ENCODE peak calls at places on chromosomes 16 and 17, in ten cellular contexts. Y is body of pancreas, M is progenitor cell of endocrine pancreas, F is mucosa of descending colon, U is upper lobe of right lung, W is transverse colon, B is psoas muscle, H is HCT116, G is HL-60, V is neural crest cell. I is an unnamed sample.

GRCh38 chr17:13127921-13128582 is 110.2 kb upstream of the ELAC2 start:
- DNase-seq in Y (no peak), M (no peak), F (no peak), U (no peak), W (no peak), B (no peak), H (no peak), G (no peak), V (no peak), I (no peak)

GRCh38 chr16:49592507-49593422 is 219.2 kb downstream of the C16orf78 start:
- DNase-seq in Y (peak), M (peak), F (no peak), U (no peak), W (peak), B (peak), H (peak), G (no peak), V (peak), I (no peak)

GRCh38 chr16:2154533-2155090 is 970 bp upstream of the TRAF7 start:
- DNase-seq in Y (no peak), M (no peak), F (no peak), U (no peak), W (no peak), B (no peak), H (no peak), G (no peak), V (no peak), I (no peak)

GRCh38 chr17:78788451-78788850 is 6.4 kb upstream of the CYTH1 start:
- DNase-seq in Y (no peak), M (no peak), F (peak), U (no peak), W (no peak), B (no peak), H (no peak), G (no peak), V (no peak), I (peak)

GRCh38 chr17:48296453-48296852 is 133.6 kb downstream of the SKAP1 start:
- DNase-seq in Y (no peak), M (no peak), F (no peak), U (no peak), W (no peak), B (no peak), H (no peak), G (no peak), V (no peak), I (no peak)

GRCh38 chr17:45121055-45121454 is 11.3 kb downstream of the PLCD3 start:
- DNase-seq in Y (no peak), M (no peak), F (no peak), U (no peak), W (no peak), B (no peak), H (no peak), G (no peak), V (no peak), I (no peak)

GRCh38 chr16:57667069-57667525 is 1.0 kb upstream of the ADGRG3 start:
- DNase-seq in Y (no peak), M (no peak), F (no peak), U (no peak), W (no peak), B (no peak), H (no peak), G (no peak), V (no peak), I (peak)

GRCh38 chr16:27778171-27778925 is 228.4 kb downstream of the KATNIP start:
- DNase-seq in Y (no peak), M (no peak), F (no peak), U (no peak), W (no peak), B (no peak), H (no peak), G (no peak), V (no peak), I (no peak)

GRCh38 chr17:67488161-67488560 is 111.1 kb downstream of the PITPNC1 start:
- DNase-seq in Y (no peak), M (no peak), F (no peak), U (no peak), W (no peak), B (peak), H (no peak), G (no peak), V (no peak), I (no peak)

GRCh38 chr17:41657164-41657754 is 31.4 kb upstream of the EIF1 start:
- DNase-seq in Y (no peak), M (no peak), F (no peak), U (no peak), W (no peak), B (peak), H (no peak), G (no peak), V (no peak), I (no peak)

GRCh38 chr17:68820825-68821481 is 134.2 kb downstream of the ABCA8 start:
- DNase-seq in Y (no peak), M (no peak), F (no peak), U (no peak), W (no peak), B (no peak), H (no peak), G (no peak), V (no peak), I (no peak)

GRCh38 chr17:8057691-8058114 is 18.8 kb downstream of the ALOX15B start:
- DNase-seq in Y (peak), M (no peak), F (no peak), U (peak), W (no peak), B (no peak), H (peak), G (peak), V (peak), I (no peak)

GRCh38 chr17:13609953-13610352 is 8.2 kb upstream of the HS3ST3A1 start:
- DNase-seq in Y (no peak), M (no peak), F (no peak), U (no peak), W (no peak), B (no peak), H (no peak), G (no peak), V (no peak), I (no peak)

GRCh38 chr17:80664217-80664780 is 119.7 kb downstream of the RPTOR start:
- DNase-seq in Y (no peak), M (no peak), F (no peak), U (no peak), W (no peak), B (peak), H (no peak), G (no peak), V (no peak), I (no peak)

GRCh38 chr16:81511371-81511770 is 66.8 kb downstream of the CMIP start:
- DNase-seq in Y (no peak), M (no peak), F (no peak), U (no peak), W (no peak), B (no peak), H (peak), G (no peak), V (no peak), I (peak)

GRCh38 chr17:30360396-30360795 is 18.3 kb upstream of the CPD start:
- DNase-seq in Y (no peak), M (no peak), F (no peak), U (no peak), W (no peak), B (no peak), H (no peak), G (peak), V (no peak), I (no peak)

GRCh38 chr17:76492989-76493501 is 8.2 kb downstream of the RHBDF2 start:
- DNase-seq in Y (peak), M (no peak), F (peak), U (peak), W (peak), B (peak), H (no peak), G (peak), V (no peak), I (no peak)

GRCh38 chr16:86556576-86556975 is 1.5 kb upstream of the MTHFSD start:
- DNase-seq in Y (no peak), M (no peak), F (no peak), U (no peak), W (no peak), B (no peak), H (no peak), G (no peak), V (no peak), I (no peak)

DNA sequence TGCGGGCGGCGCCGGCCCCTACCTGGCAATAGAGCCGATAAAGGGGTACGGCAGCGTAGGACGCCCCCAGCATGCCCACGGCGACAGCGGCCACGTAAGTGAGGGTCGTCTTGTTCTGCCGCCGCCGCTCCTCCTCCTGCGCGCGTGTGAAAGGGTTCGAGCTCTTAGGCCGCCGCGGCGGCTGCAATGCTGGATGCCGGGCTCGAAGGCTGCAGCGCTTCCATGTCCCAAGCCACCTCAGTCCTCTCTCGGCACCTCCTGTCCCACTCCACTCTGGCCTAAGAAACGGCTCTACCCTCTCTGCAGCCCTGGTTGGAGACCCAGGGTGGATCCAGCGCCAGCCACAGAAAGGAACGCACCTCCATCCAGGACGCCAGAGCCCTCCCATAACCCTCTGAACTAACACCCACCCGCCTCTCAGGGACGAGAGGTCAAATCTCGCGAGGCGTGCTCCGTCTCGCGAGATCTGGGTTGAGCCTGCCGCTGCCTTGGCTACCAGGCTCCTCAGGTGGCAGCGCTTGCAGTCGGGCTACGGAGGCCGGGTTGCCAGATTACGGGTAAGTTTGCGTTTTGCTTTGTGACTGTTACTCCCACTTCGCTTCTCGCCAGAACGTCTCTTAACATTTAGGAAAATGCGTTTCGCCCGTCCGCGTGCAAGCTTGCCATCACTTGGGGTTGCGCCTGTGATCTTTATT is at the start of the genes COX11 and STXBP4:
- DNase-seq in Y (peak), M (peak), F (peak), U (peak), W (peak), B (peak), H (peak), G (peak), V (peak), I (peak)
- TF ChIP-seq CTCF in Y (peak), M (peak), F (no peak), U (peak), W (peak), B (peak), H (no peak), G (no peak), V (peak), I (peak)

DNA sequence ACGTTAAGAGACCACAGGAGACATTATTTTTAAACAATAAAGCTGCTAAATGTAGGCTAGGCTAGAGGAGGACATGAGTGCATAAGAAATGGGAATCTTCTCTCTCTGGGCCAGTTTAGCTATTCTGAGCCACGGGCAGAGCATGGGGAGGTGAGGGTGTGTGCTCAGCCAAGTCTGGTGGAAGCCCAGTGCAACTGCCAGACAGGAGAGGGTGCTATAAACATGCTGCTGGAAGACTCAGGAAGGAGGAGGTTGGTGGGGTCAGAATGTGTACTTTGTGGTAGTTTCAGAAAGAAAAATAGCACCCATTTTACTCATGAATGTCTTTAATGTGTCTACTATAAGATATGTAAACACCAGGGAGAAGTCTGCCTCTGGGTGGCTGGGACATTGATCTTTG is 5.9 kb upstream of the SDK2 start:
- DNase-seq in Y (no peak), M (no peak), F (no peak), U (no peak), W (peak), B (peak), H (no peak), G (peak), V (no peak), I (no peak)
- TF ChIP-seq CTCF in Y (no peak), M (peak), F (peak), U (peak), W (peak), B (no peak), H (peak), G (peak), V (peak), I (peak)

GRCh38 chr16:79213214-79213613 is 387.3 kb downstream of the MAF start:
- DNase-seq in Y (no peak), M (no peak), F (no peak), U (no peak), W (peak), B (no peak), H (no peak), G (peak), V (no peak), I (no peak)
- TF ChIP-seq CTCF in Y (no peak), M (peak), F (no peak), U (peak), W (no peak), B (no peak), H (no peak), G (no peak), V (peak), I (no peak)

GRCh38 chr17:11980813-11981212 is 16.5 kb downstream of the ZNF18 start:
- DNase-seq in Y (no peak), M (no peak), F (no peak), U (no peak), W (no peak), B (no peak), H (no peak), G (no peak), V (no peak), I (no peak)
- TF ChIP-seq CTCF in Y (no peak), M (peak), F (no peak), U (no peak), W (no peak), B (no peak), H (peak), G (no peak), V (peak), I (peak)

GRCh38 chr17:4116516-4116915 is 26.3 kb downstream of the ZZEF1 start:
- DNase-seq in Y (no peak), M (no peak), F (no peak), U (no peak), W (no peak), B (no peak), H (no peak), G (no peak), V (no peak), I (no peak)
- TF ChIP-seq CTCF in Y (no peak), M (peak), F (no peak), U (no peak), W (no peak), B (no peak), H (no peak), G (no peak), V (no peak), I (no peak)

GRCh38 chr16:77951788-77952187 is 70.6 kb upstream of the CLEC3A start:
- DNase-seq in Y (peak), M (no peak), F (no peak), U (no peak), W (no peak), B (no peak), H (peak), G (no peak), V (no peak), I (no peak)
- TF ChIP-seq CTCF in Y (no peak), M (peak), F (peak), U (peak), W (no peak), B (peak), H (peak), G (peak), V (peak), I (peak)